ENCODE peak calls at places on chromosomes 13 and 19, in four cellular contexts. B is right cardiac atrium, Z is testis, O is fibroblast of lung. C is an unnamed sample. For H3K4me1, the result is how much of the 10 kb centered on the place peaks cover.

GRCh38 chr13:28531195-28531955 is 36.4 kb upstream of the FLT1 start:
- DNase-seq in Z (peak), B (peak), O (peak), C (peak)

GRCh38 chr19:33514885-33515485 is 6.6 kb downstream of the PEPD start:
- DNase-seq in B (no peak), O (peak), Z (no peak), C (peak)

GRCh38 chr19:14769201-14769600 is 9.2 kb downstream of the ADGRE2 start:
- DNase-seq in B (no peak), Z (no peak), O (no peak), C (no peak)

GRCh38 chr13:27833206-27833605 is 40.9 kb downstream of the GSX1 start:
- DNase-seq in B (no peak), Z (no peak), O (no peak), C (no peak)

GRCh38 chr19:53333071-53333465 is 481 bp upstream of the ZNF845 start:
- DNase-seq in B (peak), O (peak), Z (peak), C (peak)

GRCh38 chr13:65889368-65889767 is 1340.8 kb downstream of the PCDH9 start:
- DNase-seq in B (no peak), O (peak), Z (no peak), C (no peak)

GRCh38 chr13:49620170-49620621 is 8.1 kb upstream of the ARL11 start:
- DNase-seq in B (peak), Z (peak), O (no peak), C (peak)

GRCh38 chr13:20923272-20923671 is 20.7 kb upstream of the XPO4 start:
- DNase-seq in Z (no peak), O (no peak), B (peak), C (no peak)

GRCh38 chr19:18710986-18711751 is 27.7 kb downstream of the CRTC1 start:
- DNase-seq in O (peak), B (peak), Z (peak), C (peak)

GRCh38 chr19:16791942-16792341 is 37.3 kb upstream of the SIN3B start:
- DNase-seq in B (no peak), O (no peak), Z (no peak), C (no peak)

GRCh38 chr19:6519289-6519688 is 11.5 kb upstream of the TNFSF9 start:
- DNase-seq in O (peak), Z (no peak), B (no peak), C (no peak)

GRCh38 chr19:53365899-53366493 is 491 bp downstream of the ZNF525 start:
- DNase-seq in Z (no peak), O (no peak), B (peak), C (no peak)

GRCh38 chr13:21625366-21625765 is 21.4 kb upstream of the MICU2 start:
- DNase-seq in O (peak), B (no peak), Z (no peak), C (no peak)

GRCh38 chr19:34471906-34472305 is 9.7 kb upstream of the WTIP start:
- DNase-seq in B (no peak), O (no peak), Z (peak), C (no peak)

GRCh38 chr19:10718205-10719196 is 622 bp downstream of the DNM2 start:
- DNase-seq in B (peak), O (peak), Z (peak), C (peak)

DNA sequence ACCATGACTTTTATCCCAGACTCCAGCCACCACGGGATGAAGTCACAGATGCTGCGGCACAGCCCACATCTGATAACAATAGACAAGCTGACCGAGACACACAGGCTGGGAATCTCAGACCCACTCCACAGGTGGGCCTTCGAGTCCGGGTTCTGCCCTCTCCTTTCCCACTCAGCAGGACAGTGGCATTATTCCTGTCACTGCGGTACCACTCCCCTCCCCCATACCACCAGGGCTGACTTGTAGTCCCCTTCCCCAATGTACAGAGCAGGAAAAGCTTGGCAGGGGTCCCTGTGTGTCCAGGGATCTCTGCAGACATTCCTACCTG is 179 bp upstream of the AMER2 start:
- DNase-seq in Z (no peak), B (no peak), O (no peak), C (no peak)
- H3K27ac ChIP-seq in Z (no peak), B (no peak), O (no peak), C (no peak)

DNA sequence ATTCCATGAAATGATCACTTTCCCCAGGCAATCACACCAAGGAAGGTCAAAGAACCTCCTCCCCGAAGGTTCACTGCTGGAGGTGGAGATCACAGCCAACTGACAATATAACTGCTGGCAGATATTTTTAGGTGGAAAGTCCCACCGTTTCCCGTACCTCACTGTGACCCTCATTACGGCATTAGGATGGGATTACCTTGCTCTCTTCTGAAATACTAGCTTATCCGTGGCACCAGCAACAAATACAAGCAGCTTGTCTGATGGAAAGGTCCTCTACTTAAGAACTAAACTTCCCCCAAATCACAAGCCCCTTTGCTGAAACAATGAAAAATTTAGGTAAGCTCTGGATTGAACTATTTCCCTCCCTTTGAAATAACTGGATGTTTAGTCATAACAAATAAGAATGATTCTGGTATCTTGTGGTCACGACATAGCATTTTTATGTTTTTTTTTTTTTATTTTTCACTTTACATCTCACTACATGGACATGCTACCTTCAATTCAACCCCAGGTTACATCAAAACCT is 178.9 kb downstream of the COL4A1 start:
- DNase-seq in B (no peak), Z (no peak), O (peak), C (no peak)
- H3K4me1 ChIP-seq in B (under half), Z (under half), O (under half), C (under half)

GRCh38 chr19:41398603-41399002 is 985 bp downstream of the BCKDHA start:
- DNase-seq in O (no peak), Z (no peak), B (no peak), C (no peak)
- H3K27ac ChIP-seq in O (peak), Z (no peak), B (no peak), C (peak)

DNA sequence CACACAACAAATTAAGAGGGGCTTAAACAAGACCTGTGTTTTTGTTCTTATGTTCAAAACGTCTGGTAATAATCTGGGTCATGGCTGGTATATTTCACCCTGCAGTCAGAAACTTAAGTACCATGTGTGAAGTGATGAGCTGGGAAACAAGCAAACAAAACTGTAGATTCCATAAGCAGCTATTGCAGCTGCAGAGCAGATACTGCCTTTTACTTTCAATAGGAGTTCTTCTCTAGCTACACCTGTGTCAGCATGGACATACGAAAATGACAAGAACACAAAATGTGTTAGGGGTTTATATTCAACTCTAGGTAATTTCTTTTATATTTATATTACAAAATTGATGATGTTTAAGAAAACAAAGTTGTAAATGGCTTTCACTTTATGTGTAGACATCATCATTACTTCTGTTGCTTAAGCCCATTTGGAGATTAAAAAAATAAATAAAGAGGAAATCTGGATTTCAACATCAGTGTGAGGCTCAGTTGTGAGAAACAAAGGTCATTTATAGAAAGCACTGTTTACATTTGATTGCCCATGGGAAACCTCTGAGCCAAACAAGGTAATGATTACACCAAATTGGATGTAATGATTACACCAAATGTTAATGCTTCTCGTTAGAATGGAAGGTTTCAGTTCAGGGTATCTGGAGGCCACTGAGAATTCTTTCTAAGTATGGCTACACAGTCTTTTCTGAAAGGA is 451.0 kb upstream of the SLC10A2 start:
- DNase-seq in O (no peak), Z (no peak), B (no peak), C (no peak)
- H3K4me1 ChIP-seq in O (under half), Z (under half), B (under half), C (under half)

DNA sequence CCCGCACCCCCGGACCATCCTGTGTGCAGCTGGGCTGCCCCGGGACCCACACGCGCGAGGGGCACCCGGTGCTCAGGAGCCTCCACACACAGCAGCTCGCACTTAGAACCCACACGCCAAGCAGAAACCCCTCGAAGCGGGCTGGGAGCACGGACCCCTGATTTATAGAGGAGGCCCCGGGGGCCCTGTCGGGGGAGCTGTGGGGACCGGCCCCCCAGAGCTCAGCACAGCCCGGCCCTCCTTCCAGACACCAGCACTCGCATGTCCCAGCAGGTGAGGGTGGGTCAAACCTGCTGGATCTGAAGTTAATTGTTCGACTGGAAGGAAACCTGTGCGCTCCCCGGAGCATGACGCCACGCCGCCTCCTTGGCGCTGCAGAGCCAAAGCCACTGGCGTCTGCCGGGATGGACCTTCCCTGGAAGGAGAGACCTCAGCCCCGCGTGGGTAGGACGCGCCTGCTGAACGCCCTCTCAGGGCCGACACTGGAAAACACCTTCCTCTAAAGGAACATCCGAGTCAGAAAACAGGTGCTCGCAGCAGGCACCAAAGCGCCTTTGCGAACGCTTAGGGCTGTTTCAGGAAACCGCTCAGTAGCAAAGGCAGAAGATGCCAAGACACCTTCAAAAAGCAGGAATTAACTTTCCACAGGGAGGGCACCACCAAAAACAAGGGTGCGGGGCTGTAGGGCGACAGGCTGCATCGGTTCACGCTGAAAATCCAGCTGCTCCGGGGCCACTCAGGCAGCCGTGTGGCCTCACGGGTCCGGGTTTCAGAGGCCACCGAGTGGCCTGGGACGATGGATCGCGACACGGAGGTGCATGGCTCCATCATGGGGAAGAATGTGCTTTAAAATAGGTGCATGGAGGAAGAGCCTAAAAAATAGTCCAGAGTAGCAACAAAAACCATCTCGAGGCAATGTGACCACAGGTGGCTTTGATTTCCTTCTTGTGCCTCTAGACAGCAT is 37.8 kb upstream of the GRTP1 start:
- DNase-seq in B (peak), Z (no peak), O (no peak), C (no peak)
- H3K27ac ChIP-seq in B (peak), Z (no peak), O (no peak), C (peak)

GRCh38 chr19:2170987-2171348 is 7.2 kb downstream of the DOT1L start:
- DNase-seq in B (no peak), O (no peak), Z (no peak), C (no peak)
- H3K4me1 ChIP-seq in B (under half), O (under half), Z (half or more), C (half or more)

GRCh38 chr19:46218160-46218559 is 11.4 kb upstream of the IGFL1 start:
- DNase-seq in B (no peak), Z (peak), O (peak), C (no peak)

GRCh38 chr19:46217476-46217875 is 12.1 kb upstream of the IGFL1 start:
- DNase-seq in Z (no peak), B (no peak), O (no peak), C (no peak)

GRCh38 chr19:46221152-46221551 is 8.4 kb upstream of the IGFL1 start:
- DNase-seq in O (no peak), B (no peak), Z (no peak), C (no peak)

GRCh38 chr19:46221981-46222610 is 7.4 kb upstream of the IGFL1 start:
- DNase-seq in Z (peak), B (peak), O (peak), C (peak)

DNA sequence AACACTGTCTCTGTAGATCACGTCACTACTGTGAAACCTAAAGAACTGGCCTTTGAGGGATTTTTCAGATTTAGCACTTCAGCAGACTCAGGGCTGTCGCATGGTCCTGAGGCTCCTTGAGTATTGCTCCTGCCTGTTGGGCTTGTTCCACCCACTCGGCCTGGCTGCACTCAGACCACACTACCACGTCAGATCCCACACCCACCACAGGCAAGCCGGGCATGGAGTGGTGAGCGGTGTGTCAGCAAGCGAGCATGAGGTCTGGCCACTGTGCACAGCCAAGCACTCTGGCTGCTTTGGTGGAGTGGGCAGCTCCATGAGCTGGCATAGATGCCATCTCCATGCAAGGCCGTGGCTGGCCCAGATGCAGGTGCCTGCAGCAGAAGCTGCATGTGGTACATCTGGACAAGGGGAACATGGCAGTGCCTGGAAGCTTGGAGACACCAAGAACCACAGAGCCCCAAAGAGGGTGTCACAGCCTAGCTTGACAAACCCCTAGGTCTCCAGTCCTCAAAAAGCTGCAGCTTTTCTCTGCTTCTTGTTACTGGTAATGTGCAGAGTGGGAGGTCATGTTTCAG is 9.4 kb upstream of the IGFL1 start:
- DNase-seq in Z (no peak), B (no peak), O (no peak), C (no peak)
- H3K27ac ChIP-seq in Z (no peak), B (no peak), O (no peak), C (no peak)

GRCh38 chr13:31965361-31966066 is 66.1 kb upstream of the FRY start:
- DNase-seq in O (peak), B (no peak), Z (no peak), C (no peak)
- H3K4me1 ChIP-seq in O (under half), B (under half), Z (under half), C (under half)